ENCODE peak calls at places on chromosomes 7 and 10, in four cellular contexts. Z is nucleus accumbens, K is AG10803, A is amniotic stem cell. M is an unnamed sample.

GRCh38 chr7:126026421-126027088 is 1096.9 kb upstream of the POT1 start:
- DNase-seq in Z (no peak), K (no peak), A (no peak), M (no peak)

GRCh38 chr7:49137978-49138377 is 213.6 kb downstream of the CDC14C start:
- DNase-seq in Z (no peak), K (no peak), A (no peak), M (no peak)

GRCh38 chr10:22629843-22630228 is 84.5 kb downstream of the PIP4K2A start:
- DNase-seq in Z (no peak), K (no peak), A (no peak), M (no peak)

GRCh38 chr7:100053201-100053600 is 3.6 kb downstream of the ZSCAN21 start:
- DNase-seq in Z (peak), K (peak), A (peak), M (peak)

GRCh38 chr10:59625842-59626522 is 83.7 kb downstream of the SLC16A9 start:
- DNase-seq in Z (peak), K (peak), A (peak), M (peak)

GRCh38 chr7:55128693-55129394 is 110.0 kb downstream of the EGFR start:
- DNase-seq in Z (no peak), K (peak), A (no peak), M (no peak)

GRCh38 chr7:14761506-14762296 is 140.8 kb downstream of the DGKB start:
- DNase-seq in Z (peak), K (peak), A (peak), M (peak)

GRCh38 chr10:13593560-13593959 is 6.8 kb downstream of the PRPF18 start:
- DNase-seq in Z (no peak), K (peak), A (no peak), M (no peak)

GRCh38 chr10:110355922-110356627 is 51.4 kb upstream of the SMNDC1 start:
- DNase-seq in Z (no peak), K (no peak), A (no peak), M (no peak)

GRCh38 chr10:33334839-33335549 is 527 bp upstream of the NRP1 start:
- DNase-seq in Z (peak), K (peak), A (peak), M (peak)

GRCh38 chr10:28924585-28925153 is 247.3 kb downstream of the BAMBI start:
- DNase-seq in Z (no peak), K (no peak), A (no peak), M (no peak)

GRCh38 chr10:1036341-1036791 is 10.7 kb upstream of the IDI2 start:
- DNase-seq in Z (peak), K (no peak), A (no peak), M (no peak)

GRCh38 chr7:17679427-17679826 is 260.9 kb downstream of the SNX13 start:
- DNase-seq in Z (no peak), K (peak), A (no peak), M (no peak)

GRCh38 chr7:4882169-4882741 is 1.3 kb downstream of the RADIL start:
- DNase-seq in Z (peak), K (peak), A (peak), M (no peak)

GRCh38 chr10:77513783-77514331 is 123.8 kb downstream of the KCNMA1 start:
- DNase-seq in Z (peak), K (peak), A (peak), M (peak)

GRCh38 chr10:22624289-22624738 is 90.1 kb downstream of the PIP4K2A start:
- DNase-seq in Z (no peak), K (peak), A (no peak), M (no peak)

GRCh38 chr7:98418636-98419315 is 17.9 kb upstream of the BAIAP2L1 start:
- DNase-seq in Z (no peak), K (peak), A (peak), M (peak)

GRCh38 chr7:37488163-37488759 is 39.6 kb upstream of the ELMO1 start:
- DNase-seq in Z (no peak), K (no peak), A (no peak), M (no peak)

GRCh38 chr7:20783716-20784310 is 2.9 kb downstream of the SP8 start:
- DNase-seq in Z (no peak), K (peak), A (no peak), M (peak)

GRCh38 chr10:36066102-36066501 is 424.0 kb upstream of the FZD8 start:
- DNase-seq in Z (no peak), K (no peak), A (no peak), M (no peak)

GRCh38 chr10:8338177-8338766 is 283.8 kb downstream of the GATA3 start:
- DNase-seq in Z (no peak), K (no peak), A (no peak), M (no peak)

GRCh38 chr10:6299234-6299633 is 96.5 kb downstream of the PFKFB3 start:
- DNase-seq in Z (peak), K (no peak), A (no peak), M (no peak)

GRCh38 chr10:119177708-119178370 is 773 bp downstream of the PRDX3 start:
- DNase-seq in Z (no peak), K (no peak), A (no peak), M (no peak)

GRCh38 chr7:100968031-100968430 is 1.3 kb upstream of the MUC12 start:
- DNase-seq in Z (no peak), K (no peak), A (no peak), M (no peak)

GRCh38 chr7:107659666-107660065 is 962 bp upstream of the SLC26A4 start:
- DNase-seq in Z (no peak), K (peak), A (no peak), M (no peak)

GRCh38 chr7:48045205-48045765 is 9.9 kb downstream of the C7orf57 start:
- DNase-seq in Z (no peak), K (no peak), A (no peak), M (no peak)

GRCh38 chr7:98051118-98051744 is 55.4 kb upstream of the LMTK2 start:
- DNase-seq in Z (no peak), K (no peak), A (no peak), M (no peak)

GRCh38 chr10:73856261-73856660 is 18.1 kb downstream of the CAMK2G start:
- DNase-seq in Z (no peak), K (no peak), A (no peak), M (no peak)

GRCh38 chr7:89064831-89065230 is 269.3 kb upstream of the TEX47 start:
- DNase-seq in Z (no peak), K (no peak), A (no peak), M (no peak)

GRCh38 chr10:36366843-36367242 is 724.7 kb upstream of the FZD8 start:
- DNase-seq in Z (no peak), K (no peak), A (no peak), M (no peak)

GRCh38 chr7:46754135-46754730 is 827.7 kb downstream of the TNS3 start:
- DNase-seq in Z (no peak), K (peak), A (peak), M (no peak)

GRCh38 chr7:4103352-4104091 is 578.6 kb upstream of the FOXK1 start:
- DNase-seq in Z (no peak), K (no peak), A (no peak), M (no peak)

GRCh38 chr10:77943086-77943901 is 16.7 kb upstream of the DLG5 start:
- DNase-seq in Z (peak), K (peak), A (peak), M (no peak)

M was measured in pancreas.